ENCODE peak calls at places on chromosome 13, in eight cellular contexts. One of them, this sample, is unnamed.

GRCh38 chr13:28744091-28744536 is 25.3 kb upstream of the SLC46A3 start:
- DNase-seq in GM12865: no peak
- DNase-seq in fibroblast of pulmonary artery: peak
- DNase-seq in tibial artery: no peak
- DNase-seq in natural killer cell: no peak
- DNase-seq in brain microvascular endothelial cell: peak
- DNase-seq in esophagus squamous epithelium: no peak
- DNase-seq in neural crest cell: no peak
- DNase-seq in this sample: peak

GRCh38 chr13:30895773-30896172 is 10.3 kb upstream of the MEDAG start:
- DNase-seq in fibroblast of pulmonary artery: peak
- DNase-seq in neural crest cell: no peak
- DNase-seq in natural killer cell: no peak
- DNase-seq in GM12865: no peak
- DNase-seq in brain microvascular endothelial cell: peak
- DNase-seq in esophagus squamous epithelium: no peak
- DNase-seq in tibial artery: peak
- DNase-seq in this sample: no peak

GRCh38 chr13:71254384-71254783 is 612.6 kb downstream of the DACH1 start:
- DNase-seq in esophagus squamous epithelium: no peak
- DNase-seq in natural killer cell: no peak
- DNase-seq in tibial artery: no peak
- DNase-seq in brain microvascular endothelial cell: no peak
- DNase-seq in GM12865: no peak
- DNase-seq in fibroblast of pulmonary artery: no peak
- DNase-seq in neural crest cell: no peak
- DNase-seq in this sample: no peak

GRCh38 chr13:75869981-75870380 is 233.9 kb downstream of the LMO7 start:
- DNase-seq in tibial artery: no peak
- DNase-seq in GM12865: no peak
- DNase-seq in neural crest cell: no peak
- DNase-seq in esophagus squamous epithelium: no peak
- DNase-seq in fibroblast of pulmonary artery: no peak
- DNase-seq in brain microvascular endothelial cell: no peak
- DNase-seq in natural killer cell: no peak
- DNase-seq in this sample: no peak

GRCh38 chr13:79429309-79429708 is 23.3 kb upstream of the RBM26 start:
- DNase-seq in neural crest cell: no peak
- DNase-seq in fibroblast of pulmonary artery: no peak
- DNase-seq in GM12865: no peak
- DNase-seq in natural killer cell: no peak
- DNase-seq in brain microvascular endothelial cell: no peak
- DNase-seq in tibial artery: no peak
- DNase-seq in esophagus squamous epithelium: no peak
- DNase-seq in this sample: no peak

GRCh38 chr13:95362666-95363065 is 61.4 kb upstream of the ABCC4 start:
- DNase-seq in fibroblast of pulmonary artery: no peak
- DNase-seq in brain microvascular endothelial cell: no peak
- DNase-seq in tibial artery: no peak
- DNase-seq in GM12865: no peak
- DNase-seq in esophagus squamous epithelium: no peak
- DNase-seq in natural killer cell: no peak
- DNase-seq in neural crest cell: no peak
- DNase-seq in this sample: no peak

GRCh38 chr13:74930402-74931165 is 551.4 kb downstream of the TBC1D4 start:
- DNase-seq in brain microvascular endothelial cell: peak
- DNase-seq in esophagus squamous epithelium: no peak
- DNase-seq in natural killer cell: no peak
- DNase-seq in tibial artery: no peak
- DNase-seq in neural crest cell: no peak
- DNase-seq in fibroblast of pulmonary artery: peak
- DNase-seq in GM12865: no peak
- DNase-seq in this sample: no peak

GRCh38 chr13:22915442-22916082 is 265.2 kb upstream of the SGCG start:
- DNase-seq in tibial artery: no peak
- DNase-seq in GM12865: peak
- DNase-seq in natural killer cell: no peak
- DNase-seq in neural crest cell: peak
- DNase-seq in esophagus squamous epithelium: no peak
- DNase-seq in fibroblast of pulmonary artery: peak
- DNase-seq in brain microvascular endothelial cell: peak
- DNase-seq in this sample: no peak

GRCh38 chr13:41985788-41986508 is 25.0 kb upstream of the VWA8 start:
- DNase-seq in GM12865: no peak
- DNase-seq in tibial artery: no peak
- DNase-seq in fibroblast of pulmonary artery: no peak
- DNase-seq in neural crest cell: no peak
- DNase-seq in natural killer cell: no peak
- DNase-seq in brain microvascular endothelial cell: peak
- DNase-seq in esophagus squamous epithelium: no peak
- DNase-seq in this sample: no peak

GRCh38 chr13:57874530-57874929 is 243.0 kb downstream of the PCDH17 start:
- DNase-seq in esophagus squamous epithelium: no peak
- DNase-seq in GM12865: no peak
- DNase-seq in neural crest cell: no peak
- DNase-seq in tibial artery: no peak
- DNase-seq in brain microvascular endothelial cell: no peak
- DNase-seq in fibroblast of pulmonary artery: no peak
- DNase-seq in natural killer cell: no peak
- DNase-seq in this sample: no peak

GRCh38 chr13:79806821-79807220 is 325.9 kb downstream of the NDFIP2 start:
- DNase-seq in natural killer cell: no peak
- DNase-seq in esophagus squamous epithelium: no peak
- DNase-seq in fibroblast of pulmonary artery: no peak
- DNase-seq in tibial artery: no peak
- DNase-seq in GM12865: no peak
- DNase-seq in brain microvascular endothelial cell: no peak
- DNase-seq in neural crest cell: no peak
- DNase-seq in this sample: no peak

GRCh38 chr13:41503386-41503785 is 46.0 kb downstream of the RGCC start:
- DNase-seq in neural crest cell: no peak
- DNase-seq in fibroblast of pulmonary artery: no peak
- DNase-seq in brain microvascular endothelial cell: no peak
- DNase-seq in GM12865: no peak
- DNase-seq in tibial artery: no peak
- DNase-seq in natural killer cell: no peak
- DNase-seq in esophagus squamous epithelium: no peak
- DNase-seq in this sample: peak

GRCh38 chr13:30401347-30401746 is 20.9 kb upstream of the UBE2L5 start:
- DNase-seq in fibroblast of pulmonary artery: no peak
- DNase-seq in neural crest cell: no peak
- DNase-seq in natural killer cell: no peak
- DNase-seq in esophagus squamous epithelium: no peak
- DNase-seq in brain microvascular endothelial cell: no peak
- DNase-seq in GM12865: no peak
- DNase-seq in tibial artery: no peak
- DNase-seq in this sample: no peak

GRCh38 chr13:54953786-54954185 is 1925.2 kb downstream of the OLFM4 start:
- DNase-seq in fibroblast of pulmonary artery: no peak
- DNase-seq in natural killer cell: no peak
- DNase-seq in GM12865: peak
- DNase-seq in brain microvascular endothelial cell: no peak
- DNase-seq in tibial artery: no peak
- DNase-seq in esophagus squamous epithelium: no peak
- DNase-seq in neural crest cell: no peak
- DNase-seq in this sample: no peak

GRCh38 chr13:79352107-79352506 is 53.9 kb downstream of the RBM26 start:
- DNase-seq in fibroblast of pulmonary artery: no peak
- DNase-seq in GM12865: no peak
- DNase-seq in brain microvascular endothelial cell: peak
- DNase-seq in neural crest cell: no peak
- DNase-seq in natural killer cell: no peak
- DNase-seq in esophagus squamous epithelium: no peak
- DNase-seq in tibial artery: no peak
- DNase-seq in this sample: no peak

GRCh38 chr13:40306817-40307216 is 359.6 kb downstream of the FOXO1 start:
- DNase-seq in esophagus squamous epithelium: no peak
- DNase-seq in natural killer cell: no peak
- DNase-seq in brain microvascular endothelial cell: no peak
- DNase-seq in neural crest cell: no peak
- DNase-seq in tibial artery: no peak
- DNase-seq in GM12865: no peak
- DNase-seq in fibroblast of pulmonary artery: no peak
- DNase-seq in this sample: no peak

GRCh38 chr13:27273658-27274425 is 3.2 kb downstream of the RASL11A start:
- DNase-seq in fibroblast of pulmonary artery: peak
- DNase-seq in neural crest cell: no peak
- DNase-seq in brain microvascular endothelial cell: peak
- DNase-seq in GM12865: no peak
- DNase-seq in natural killer cell: no peak
- DNase-seq in tibial artery: peak
- DNase-seq in esophagus squamous epithelium: no peak
- DNase-seq in this sample: no peak

GRCh38 chr13:44313674-44314073 is 60.0 kb upstream of the SERP2 start:
- DNase-seq in esophagus squamous epithelium: no peak
- DNase-seq in natural killer cell: no peak
- DNase-seq in tibial artery: no peak
- DNase-seq in neural crest cell: no peak
- DNase-seq in GM12865: peak
- DNase-seq in brain microvascular endothelial cell: peak
- DNase-seq in fibroblast of pulmonary artery: peak
- DNase-seq in this sample: no peak

GRCh38 chr13:32941368-32941767 is 74.9 kb upstream of the KL start:
- DNase-seq in fibroblast of pulmonary artery: peak
- DNase-seq in GM12865: peak
- DNase-seq in neural crest cell: no peak
- DNase-seq in esophagus squamous epithelium: no peak
- DNase-seq in natural killer cell: no peak
- DNase-seq in brain microvascular endothelial cell: peak
- DNase-seq in tibial artery: no peak
- DNase-seq in this sample: no peak

GRCh38 chr13:19171563-19171962 is 10.1 kb downstream of the TUBA3C start:
- DNase-seq in fibroblast of pulmonary artery: no peak
- DNase-seq in GM12865: no peak
- DNase-seq in tibial artery: no peak
- DNase-seq in esophagus squamous epithelium: no peak
- DNase-seq in natural killer cell: no peak
- DNase-seq in neural crest cell: no peak
- DNase-seq in brain microvascular endothelial cell: no peak
- DNase-seq in this sample: no peak

GRCh38 chr13:47801555-47801954 is 199.5 kb downstream of the SUCLA2 start:
- DNase-seq in natural killer cell: no peak
- DNase-seq in neural crest cell: no peak
- DNase-seq in fibroblast of pulmonary artery: no peak
- DNase-seq in GM12865: no peak
- DNase-seq in esophagus squamous epithelium: no peak
- DNase-seq in brain microvascular endothelial cell: no peak
- DNase-seq in tibial artery: no peak
- DNase-seq in this sample: no peak

GRCh38 chr13:76641056-76641455 is 245.1 kb downstream of the KCTD12 start:
- DNase-seq in esophagus squamous epithelium: no peak
- DNase-seq in natural killer cell: no peak
- DNase-seq in GM12865: no peak
- DNase-seq in neural crest cell: no peak
- DNase-seq in tibial artery: no peak
- DNase-seq in brain microvascular endothelial cell: no peak
- DNase-seq in fibroblast of pulmonary artery: peak
- DNase-seq in this sample: no peak

GRCh38 chr13:41960700-41961697 is at the start of gene VWA8:
- DNase-seq in tibial artery: peak
- DNase-seq in neural crest cell: peak
- DNase-seq in natural killer cell: peak
- DNase-seq in brain microvascular endothelial cell: peak
- DNase-seq in GM12865: peak
- DNase-seq in fibroblast of pulmonary artery: peak
- DNase-seq in esophagus squamous epithelium: no peak
- DNase-seq in this sample: peak

GRCh38 chr13:102091231-102091630 is 310.6 kb downstream of the FGF14 start:
- DNase-seq in esophagus squamous epithelium: no peak
- DNase-seq in fibroblast of pulmonary artery: no peak
- DNase-seq in GM12865: peak
- DNase-seq in neural crest cell: no peak
- DNase-seq in brain microvascular endothelial cell: peak
- DNase-seq in natural killer cell: no peak
- DNase-seq in tibial artery: no peak
- DNase-seq in this sample: no peak
- TF ChIP-seq CTCF in esophagus squamous epithelium: no peak
- TF ChIP-seq CTCF in fibroblast of pulmonary artery: no peak
- TF ChIP-seq CTCF in GM12865: no peak
- TF ChIP-seq CTCF in neural crest cell: peak
- TF ChIP-seq CTCF in brain microvascular endothelial cell: peak
- TF ChIP-seq CTCF in natural killer cell: no peak
- TF ChIP-seq CTCF in tibial artery: no peak
- TF ChIP-seq CTCF in this sample: peak

DNA sequence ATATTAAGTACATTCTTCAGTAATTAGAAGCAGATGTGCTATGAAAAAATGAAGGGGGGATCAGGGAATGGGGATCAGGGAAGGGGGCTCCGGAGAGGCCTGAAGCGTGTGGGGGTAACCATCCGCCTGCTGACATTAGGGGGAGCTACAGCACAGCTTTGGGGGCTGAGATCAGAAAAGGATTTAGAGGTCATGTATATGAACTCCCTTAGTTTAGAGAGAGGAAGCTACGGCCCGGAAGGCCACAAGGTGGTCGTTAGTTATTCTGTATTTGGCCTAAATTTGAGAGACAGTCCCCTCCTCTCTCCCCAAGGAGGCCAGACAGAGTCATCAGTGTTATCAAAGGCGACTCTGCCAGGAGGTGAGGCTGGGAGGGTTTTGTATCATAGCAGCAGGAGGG is 99.0 kb downstream of the TM9SF2 start:
- DNase-seq in fibroblast of pulmonary artery: no peak
- DNase-seq in GM12865: no peak
- DNase-seq in neural crest cell: no peak
- DNase-seq in tibial artery: no peak
- DNase-seq in esophagus squamous epithelium: no peak
- DNase-seq in natural killer cell: no peak
- DNase-seq in brain microvascular endothelial cell: no peak
- DNase-seq in this sample: no peak
- TF ChIP-seq CTCF in fibroblast of pulmonary artery: no peak
- TF ChIP-seq CTCF in GM12865: peak
- TF ChIP-seq CTCF in neural crest cell: no peak
- TF ChIP-seq CTCF in tibial artery: no peak
- TF ChIP-seq CTCF in esophagus squamous epithelium: no peak
- TF ChIP-seq CTCF in natural killer cell: no peak
- TF ChIP-seq CTCF in brain microvascular endothelial cell: peak
- TF ChIP-seq CTCF in this sample: peak

DNA sequence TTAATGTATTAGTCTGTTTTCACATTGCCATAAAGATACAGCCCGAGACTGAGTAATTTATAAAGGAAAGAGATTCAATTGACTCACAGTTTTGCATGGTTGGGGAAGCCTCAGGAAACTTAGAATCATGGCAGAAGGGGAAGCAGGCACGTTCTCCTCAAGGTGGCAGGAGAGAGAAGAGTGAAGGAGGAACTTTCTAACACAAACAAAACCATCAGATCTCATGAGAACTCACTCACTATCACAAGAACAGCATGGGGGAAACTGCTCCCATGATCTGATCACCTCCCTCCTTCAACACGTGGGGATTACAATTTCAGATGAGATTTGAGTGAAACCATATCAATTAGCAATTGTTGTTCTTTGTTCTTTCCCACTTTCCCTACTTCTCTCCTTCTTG is 689.0 kb upstream of the SLITRK1 start:
- DNase-seq in neural crest cell: no peak
- DNase-seq in GM12865: no peak
- DNase-seq in brain microvascular endothelial cell: no peak
- DNase-seq in natural killer cell: no peak
- DNase-seq in tibial artery: no peak
- DNase-seq in fibroblast of pulmonary artery: no peak
- DNase-seq in esophagus squamous epithelium: no peak
- DNase-seq in this sample: no peak
- TF ChIP-seq CTCF in neural crest cell: no peak
- TF ChIP-seq CTCF in GM12865: no peak
- TF ChIP-seq CTCF in brain microvascular endothelial cell: peak
- TF ChIP-seq CTCF in natural killer cell: no peak
- TF ChIP-seq CTCF in tibial artery: no peak
- TF ChIP-seq CTCF in fibroblast of pulmonary artery: no peak
- TF ChIP-seq CTCF in esophagus squamous epithelium: no peak
- TF ChIP-seq CTCF in this sample: peak

GRCh38 chr13:36133950-36134349 is 2.8 kb upstream of the DCLK1 start:
- DNase-seq in GM12865: no peak
- DNase-seq in neural crest cell: no peak
- DNase-seq in esophagus squamous epithelium: no peak
- DNase-seq in tibial artery: no peak
- DNase-seq in fibroblast of pulmonary artery: peak
- DNase-seq in brain microvascular endothelial cell: no peak
- DNase-seq in natural killer cell: no peak
- DNase-seq in this sample: no peak
- TF ChIP-seq CTCF in GM12865: no peak
- TF ChIP-seq CTCF in neural crest cell: peak
- TF ChIP-seq CTCF in esophagus squamous epithelium: no peak
- TF ChIP-seq CTCF in tibial artery: no peak
- TF ChIP-seq CTCF in fibroblast of pulmonary artery: peak
- TF ChIP-seq CTCF in brain microvascular endothelial cell: no peak
- TF ChIP-seq CTCF in natural killer cell: no peak
- TF ChIP-seq CTCF in this sample: no peak